ENCODE peak calls at places on chromosomes 6 and 20, in four cellular contexts. K, H, R and J are unnamed samples.

GRCh38 chr20:20446001-20446400 is 78.1 kb downstream of the INSM1 start:
- DNase-seq in K (no peak), R (no peak), H (no peak), J (no peak)

GRCh38 chr20:45336530-45337366 is 11.5 kb downstream of the SDC4 start:
- DNase-seq in K (peak; percentile 74), H (no peak), R (no peak), J (no peak)

GRCh38 chr6:149451361-149452061 is 33.3 kb downstream of the ZC3H12D start:
- DNase-seq in H (no peak), K (no peak), R (peak; percentile 55), J (no peak)

GRCh38 chr20:17630806-17631195 is 51.2 kb downstream of the RRBP1 start:
- DNase-seq in R (no peak), H (no peak), K (no peak), J (no peak)

GRCh38 chr6:75024796-75025195 is 181.1 kb downstream of the COL12A1 start:
- DNase-seq in R (no peak), K (no peak), H (no peak), J (no peak)

GRCh38 chr20:15930324-15931305 is 642.6 kb downstream of the KIF16B start:
- DNase-seq in K (peak; percentile 43), R (peak; percentile 69), H (no peak), J (peak; percentile 77)

GRCh38 chr6:85494551-85495337 is 44.9 kb downstream of the NT5E start:
- DNase-seq in R (no peak), H (no peak), K (no peak), J (no peak)

GRCh38 chr20:198225-198624 is 8.7 kb upstream of the DEFB128 start:
- DNase-seq in K (no peak), R (no peak), H (no peak), J (no peak)

GRCh38 chr20:45470939-45471338 is 1.4 kb downstream of the WFDC2 start:
- DNase-seq in K (no peak), H (no peak), R (peak; percentile 44), J (no peak)

GRCh38 chr6:95364016-95364604 is 213.2 kb upstream of the MANEA start:
- DNase-seq in K (no peak), H (peak; percentile 8), R (peak; percentile 69), J (no peak)

GRCh38 chr20:12998046-12998445 is 10.7 kb upstream of the SPTLC3 start:
- DNase-seq in K (no peak), R (no peak), H (no peak), J (no peak)

GRCh38 chr6:154555075-154555677 is 44.7 kb upstream of the CNKSR3 start:
- DNase-seq in H (no peak), R (no peak), K (no peak), J (peak; percentile 95)

GRCh38 chr20:3616250-3616649 is 46.9 kb downstream of the GFRA4 start:
- DNase-seq in R (peak; percentile 52), K (no peak), H (no peak), J (no peak)

GRCh38 chr6:25395731-25396130 is 116.6 kb downstream of the CARMIL1 start:
- DNase-seq in H (no peak), K (no peak), R (no peak), J (no peak)

GRCh38 chr6:36848658-36849441 is 9.6 kb upstream of the CPNE5 start:
- DNase-seq in H (no peak), K (no peak), R (peak; percentile 89), J (no peak)

GRCh38 chr20:37358366-37359150 is 12.6 kb downstream of the SRC start:
- DNase-seq in H (no peak), R (no peak), K (peak; percentile 64), J (no peak)

GRCh38 chr6:129135421-129135820 is 252.5 kb downstream of the LAMA2 start:
- DNase-seq in K (no peak), R (no peak), H (no peak), J (no peak)

GRCh38 chr6:12208190-12208589 is 82.0 kb upstream of the EDN1 start:
- DNase-seq in R (no peak), K (peak; percentile 24), H (no peak), J (no peak)

GRCh38 chr6:163369122-163369521 is 45.4 kb upstream of the QKI start:
- DNase-seq in R (no peak), H (no peak), K (no peak), J (no peak)

GRCh38 chr20:33666293-33667244 is at the start of gene ACTL10:
- DNase-seq in R (peak; percentile 98), K (peak; percentile 97), H (no peak), J (peak; percentile 85)

GRCh38 chr6:158789115-158789917 is 29.9 kb downstream of the EZR start:
- DNase-seq in R (no peak), H (no peak), K (no peak), J (no peak)

GRCh38 chr20:10578607-10579006 is 95.2 kb downstream of the JAG1 start:
- DNase-seq in R (no peak), K (no peak), H (peak; percentile 64), J (no peak)

GRCh38 chr6:126041516-126042447 is 55.4 kb downstream of the TRMT11 start:
- DNase-seq in H (no peak), K (no peak), R (no peak), J (no peak)

GRCh38 chr6:137967689-137968467 is 100.8 kb downstream of the TNFAIP3 start:
- DNase-seq in K (no peak), R (no peak), H (no peak), J (no peak)

GRCh38 chr6:148295261-148295887 is 47.3 kb upstream of the SASH1 start:
- DNase-seq in R (no peak), K (no peak), H (no peak), J (no peak)

GRCh38 chr20:38806855-38807655 is 1.6 kb downstream of the PPP1R16B start:
- DNase-seq in K (no peak), H (no peak), R (peak; percentile 22), J (no peak)

GRCh38 chr6:20605061-20605460 is 70.8 kb downstream of the CDKAL1 start:
- DNase-seq in K (no peak), H (no peak), R (no peak), J (no peak)

GRCh38 chr6:26129656-26130055 is 42.4 kb downstream of the HFE start:
- DNase-seq in H (no peak), R (no peak), K (no peak), J (no peak)

GRCh38 chr6:36633915-36634314 is 39.8 kb downstream of the SRSF3 start:
- DNase-seq in R (no peak), H (no peak), K (no peak), J (no peak)

GRCh38 chr6:36851632-36852031 is 12.4 kb upstream of the CPNE5 start:
- DNase-seq in H (no peak), K (no peak), R (no peak), J (no peak)

GRCh38 chr6:163782436-163783003 is 368.0 kb downstream of the QKI start:
- DNase-seq in H (no peak), K (no peak), R (peak; percentile 30), J (no peak)

GRCh38 chr6:158908596-158908995 is 89.4 kb upstream of the EZR start:
- DNase-seq in K (no peak), H (no peak), R (no peak), J (no peak)

DNA sequence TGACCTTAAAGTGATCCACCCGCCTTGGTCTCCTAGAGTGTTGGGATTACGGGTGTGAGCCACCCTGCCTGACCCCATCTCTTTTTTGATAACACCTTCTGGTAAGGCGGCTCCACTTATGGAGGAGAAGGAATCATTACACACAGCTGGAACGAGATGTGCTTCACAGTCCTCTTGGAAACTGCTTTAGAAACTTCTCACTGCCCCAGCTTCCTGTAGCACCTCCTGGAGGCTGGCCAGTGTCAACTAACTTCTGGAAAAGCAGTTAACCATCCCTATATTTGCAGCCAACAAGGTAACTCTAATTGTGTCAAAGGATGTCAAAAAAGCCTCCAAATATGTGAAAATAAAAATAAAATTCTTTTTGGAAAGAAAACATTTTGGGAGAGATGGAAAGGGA is 48.8 kb upstream of the BCLAF1 start:
- DNase-seq in H (no peak), K (no peak), R (peak; percentile 46), J (no peak)
- TF ChIP-seq CTCF in H (peak; percentile 37), K (no peak), R (peak; percentile 48), J (peak; percentile 21)

GRCh38 chr6:144845181-144845580 is 560.0 kb downstream of the UTRN start:
- DNase-seq in R (no peak), K (no peak), H (no peak), J (no peak)

GRCh38 chr6:144843701-144844100 is 558.6 kb downstream of the UTRN start:
- DNase-seq in R (no peak), K (no peak), H (no peak), J (no peak)

GRCh38 chr6:144835322-144835721 is 550.2 kb downstream of the UTRN start:
- DNase-seq in K (no peak), H (no peak), R (no peak), J (no peak)

GRCh38 chr6:144844596-144844995 is 559.5 kb downstream of the UTRN start:
- DNase-seq in K (no peak), R (no peak), H (no peak), J (no peak)

DNA sequence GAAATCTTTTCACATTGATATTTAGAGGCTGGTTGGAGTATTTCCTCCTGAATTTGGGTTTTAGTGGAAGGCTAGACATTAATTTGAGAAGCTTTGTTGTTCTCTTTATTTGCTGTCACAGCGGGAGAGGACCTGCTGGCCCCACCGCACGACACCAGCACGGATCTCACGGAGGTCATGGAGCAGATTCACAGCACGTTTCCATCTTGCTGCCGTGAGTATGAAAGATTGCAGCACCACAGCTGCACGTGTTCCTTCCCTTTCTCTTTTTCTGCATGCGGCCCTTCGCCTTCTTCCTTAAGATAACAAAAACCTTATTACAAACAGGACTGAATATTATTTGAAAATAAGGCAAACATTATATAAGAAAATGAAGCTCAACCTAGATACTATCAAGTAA is 555.5 kb downstream of the UTRN start:
- DNase-seq in K (no peak), H (no peak), R (no peak), J (no peak)
- H3K4me3 ChIP-seq in K (no peak overlapping the region), H (no peak overlapping the region), R (no peak overlapping the region), J (no peak overlapping the region)

GRCh38 chr6:34260576-34261267 is 11.9 kb upstream of the SMIM29 start:
- DNase-seq in H (no peak), R (no peak), K (no peak), J (no peak)

GRCh38 chr6:34259529-34260069 is 10.8 kb upstream of the SMIM29 start:
- DNase-seq in K (no peak), R (no peak), H (no peak), J (no peak)
- TF ChIP-seq CTCF in K (no peak), R (no peak), H (no peak), J (no peak)

GRCh38 chr6:21984551-21984950 is 312.3 kb downstream of the PRL start:
- DNase-seq in K (no peak), R (no peak), H (no peak), J (no peak)

GRCh38 chr6:21986703-21987102 is 310.1 kb downstream of the PRL start:
- DNase-seq in R (no peak), H (no peak), K (no peak), J (no peak)

GRCh38 chr6:21985904-21986303 is 310.9 kb downstream of the PRL start:
- DNase-seq in K (no peak), H (no peak), R (no peak), J (no peak)

GRCh38 chr6:21984135-21984534 is 312.7 kb downstream of the PRL start:
- DNase-seq in H (no peak), R (no peak), K (no peak), J (no peak)

DNA sequence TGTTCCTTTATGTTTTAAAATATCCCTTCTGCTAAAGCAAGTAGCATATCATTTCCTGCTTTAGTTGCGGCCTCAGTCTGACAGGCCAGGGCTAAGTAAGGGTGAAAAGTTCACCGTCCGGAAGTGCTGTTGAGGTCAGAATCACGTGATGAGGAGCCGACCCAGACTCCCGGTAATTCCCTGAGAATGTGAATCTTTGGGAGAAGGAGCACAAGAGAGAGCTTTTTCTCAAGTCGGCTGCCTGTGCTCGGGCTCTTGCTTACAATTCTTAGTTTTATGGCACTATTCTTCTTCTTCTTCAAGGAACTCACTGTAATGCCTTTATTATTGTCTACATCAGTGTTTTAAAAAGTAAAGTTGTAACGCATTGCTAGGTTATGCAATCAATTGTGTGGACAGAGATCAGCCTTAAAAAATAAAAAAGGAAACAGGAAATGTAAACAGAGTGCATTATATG is 309.3 kb downstream of the PRL start:
- DNase-seq in K (peak; percentile 54), R (peak; percentile 66), H (peak; percentile 58), J (peak; percentile 82)
- H3K4me3 ChIP-seq in K (no peak overlapping the region), R (no peak overlapping the region), H (peak overlapping the region; percentile 28), J (peak overlapping the region; percentile 18)